ENCODE peak calls at places on chromosomes 12 and 14, in four cellular contexts. One of them, this sample, is unnamed.
A peak's percentile ranks its signal among the peaks of the same experiment; 100 is the strongest.

GRCh38 chr12:95437565-95437964 is 36.4 kb upstream of the METAP2 start:
- DNase-seq in progenitor cell of endocrine pancreas: no peak
- DNase-seq in AG04450: no peak
- DNase-seq in fibroblast of the aortic adventitia: no peak
- DNase-seq in this sample: no peak

GRCh38 chr12:47982770-47983169 is 19.4 kb downstream of the TMEM106C start:
- DNase-seq in AG04450: no peak
- DNase-seq in progenitor cell of endocrine pancreas: no peak
- DNase-seq in fibroblast of the aortic adventitia: no peak
- DNase-seq in this sample: no peak

GRCh38 chr12:128268348-128268725 is 1.4 kb downstream of the TMEM132C start:
- DNase-seq in fibroblast of the aortic adventitia: no peak
- DNase-seq in AG04450: no peak
- DNase-seq in progenitor cell of endocrine pancreas: no peak
- DNase-seq in this sample: no peak

GRCh38 chr12:4960547-4960946 is 50.8 kb downstream of the KCNA1 start:
- DNase-seq in fibroblast of the aortic adventitia: no peak
- DNase-seq in AG04450: no peak
- DNase-seq in progenitor cell of endocrine pancreas: no peak
- DNase-seq in this sample: no peak

GRCh38 chr12:120394483-120395367 is 25.8 kb upstream of the MSI1 start:
- DNase-seq in fibroblast of the aortic adventitia: no peak
- DNase-seq in AG04450: no peak
- DNase-seq in progenitor cell of endocrine pancreas: peak; percentile 18
- DNase-seq in this sample: peak; percentile 82

GRCh38 chr14:92511472-92512247 is 1.9 kb upstream of the RIN3 start:
- DNase-seq in AG04450: peak; percentile 70
- DNase-seq in progenitor cell of endocrine pancreas: no peak
- DNase-seq in fibroblast of the aortic adventitia: peak; percentile 92
- DNase-seq in this sample: no peak

GRCh38 chr14:81938341-81938740 is 404.7 kb upstream of the SEL1L start:
- DNase-seq in AG04450: no peak
- DNase-seq in fibroblast of the aortic adventitia: no peak
- DNase-seq in progenitor cell of endocrine pancreas: no peak
- DNase-seq in this sample: no peak

GRCh38 chr14:74763803-74764531 is 851 bp downstream of the YLPM1 start:
- DNase-seq in fibroblast of the aortic adventitia: peak; percentile 13
- DNase-seq in AG04450: no peak
- DNase-seq in progenitor cell of endocrine pancreas: no peak
- DNase-seq in this sample: no peak

GRCh38 chr12:97921957-97922722 is 459.5 kb downstream of the RMST start:
- DNase-seq in AG04450: no peak
- DNase-seq in progenitor cell of endocrine pancreas: no peak
- DNase-seq in fibroblast of the aortic adventitia: peak; percentile 17
- DNase-seq in this sample: no peak

GRCh38 chr12:89949457-89950195 is 241.0 kb upstream of the ATP2B1 start:
- DNase-seq in AG04450: no peak
- DNase-seq in fibroblast of the aortic adventitia: peak; percentile 77
- DNase-seq in progenitor cell of endocrine pancreas: no peak
- DNase-seq in this sample: no peak

GRCh38 chr12:29155079-29155478 is 6.0 kb downstream of the FAR2 start:
- DNase-seq in progenitor cell of endocrine pancreas: no peak
- DNase-seq in AG04450: no peak
- DNase-seq in fibroblast of the aortic adventitia: no peak
- DNase-seq in this sample: no peak

GRCh38 chr12:7091660-7092228 is 501 bp downstream of the C1R start:
- DNase-seq in fibroblast of the aortic adventitia: peak; percentile 47
- DNase-seq in progenitor cell of endocrine pancreas: no peak
- DNase-seq in AG04450: no peak
- DNase-seq in this sample: peak; percentile 68

GRCh38 chr12:111359231-111359913 is 9.5 kb downstream of the PHETA1 start:
- DNase-seq in AG04450: no peak
- DNase-seq in fibroblast of the aortic adventitia: no peak
- DNase-seq in progenitor cell of endocrine pancreas: no peak
- DNase-seq in this sample: no peak

GRCh38 chr12:13099066-13099909 is 4.2 kb downstream of the GSG1 start:
- DNase-seq in AG04450: no peak
- DNase-seq in fibroblast of the aortic adventitia: no peak
- DNase-seq in progenitor cell of endocrine pancreas: no peak
- DNase-seq in this sample: no peak

GRCh38 chr12:3827301-3828000 is 45.7 kb downstream of the PARP11 start:
- DNase-seq in progenitor cell of endocrine pancreas: no peak
- DNase-seq in AG04450: no peak
- DNase-seq in fibroblast of the aortic adventitia: no peak
- DNase-seq in this sample: no peak

GRCh38 chr14:102867826-102868580 is 54.5 kb upstream of the AMN start:
- DNase-seq in AG04450: no peak
- DNase-seq in progenitor cell of endocrine pancreas: no peak
- DNase-seq in fibroblast of the aortic adventitia: no peak
- DNase-seq in this sample: no peak

GRCh38 chr14:24605435-24606190 is 3.9 kb downstream of the GZMH start:
- DNase-seq in progenitor cell of endocrine pancreas: no peak
- DNase-seq in fibroblast of the aortic adventitia: no peak
- DNase-seq in AG04450: no peak
- DNase-seq in this sample: no peak

GRCh38 chr12:46145881-46146280 is 123.0 kb downstream of the SLC38A1 start:
- DNase-seq in progenitor cell of endocrine pancreas: no peak
- DNase-seq in AG04450: no peak
- DNase-seq in fibroblast of the aortic adventitia: no peak
- DNase-seq in this sample: no peak

GRCh38 chr14:23209651-23210423 is 26.4 kb upstream of the SLC7A8 start:
- DNase-seq in fibroblast of the aortic adventitia: no peak
- DNase-seq in progenitor cell of endocrine pancreas: no peak
- DNase-seq in AG04450: no peak
- DNase-seq in this sample: no peak

GRCh38 chr12:93199831-93200236 is 177.9 kb upstream of the NUDT4 start:
- DNase-seq in fibroblast of the aortic adventitia: peak; percentile 75
- DNase-seq in progenitor cell of endocrine pancreas: no peak
- DNase-seq in AG04450: no peak
- DNase-seq in this sample: no peak

GRCh38 chr14:68779761-68780323 is 13.0 kb downstream of the ZFP36L1 start:
- DNase-seq in progenitor cell of endocrine pancreas: no peak
- DNase-seq in AG04450: no peak
- DNase-seq in fibroblast of the aortic adventitia: peak; percentile 69
- DNase-seq in this sample: no peak

GRCh38 chr12:1937481-1938224 is 19.2 kb upstream of the CACNA2D4 start:
- DNase-seq in progenitor cell of endocrine pancreas: no peak
- DNase-seq in AG04450: no peak
- DNase-seq in fibroblast of the aortic adventitia: no peak
- DNase-seq in this sample: peak; percentile 58

GRCh38 chr12:75699728-75700496 is 188.5 kb upstream of the KRR1 start:
- DNase-seq in progenitor cell of endocrine pancreas: no peak
- DNase-seq in fibroblast of the aortic adventitia: peak; percentile 79
- DNase-seq in AG04450: no peak
- DNase-seq in this sample: no peak

GRCh38 chr12:102916252-102917025 is 605 bp downstream of the PAH start:
- DNase-seq in progenitor cell of endocrine pancreas: no peak
- DNase-seq in AG04450: no peak
- DNase-seq in fibroblast of the aortic adventitia: no peak
- DNase-seq in this sample: no peak

DNA sequence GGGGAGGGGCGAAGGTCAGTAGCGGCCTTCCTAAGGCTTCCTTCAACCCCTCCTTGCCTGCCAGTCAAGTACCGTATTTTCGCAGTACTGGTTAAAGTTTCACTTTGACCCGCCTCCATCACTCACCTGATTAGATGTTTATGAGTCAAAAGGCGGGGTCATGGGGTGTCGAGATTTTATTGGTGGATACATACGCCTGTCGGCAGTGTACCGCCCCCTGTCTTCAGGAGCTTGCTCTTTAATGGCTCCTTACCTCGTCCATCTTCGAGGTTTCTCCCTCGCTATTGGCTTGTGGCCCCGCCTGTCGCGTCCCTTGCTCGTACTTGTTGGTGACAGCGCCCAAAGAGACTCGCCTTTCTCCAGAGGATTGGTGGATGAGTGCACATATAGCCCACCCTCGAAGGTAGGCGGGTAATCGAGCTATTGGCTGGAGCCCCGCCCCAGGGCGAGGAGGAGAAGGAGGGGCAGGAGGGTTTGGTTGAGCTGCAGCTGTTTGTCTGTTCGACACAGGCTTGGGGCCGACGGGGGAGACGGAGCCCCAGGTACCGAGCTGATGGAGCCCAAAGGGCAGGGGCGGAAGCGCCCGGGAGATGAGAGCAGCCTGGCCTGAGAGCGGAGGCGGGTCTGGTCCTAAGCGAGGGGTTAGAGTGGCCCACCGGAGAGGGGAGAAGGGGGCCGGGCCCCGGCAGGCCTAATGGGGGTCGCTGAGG is at the start of gene RAB5B:
- DNase-seq in progenitor cell of endocrine pancreas: peak; percentile 95
- DNase-seq in AG04450: peak; percentile 100
- DNase-seq in fibroblast of the aortic adventitia: peak; percentile 100
- DNase-seq in this sample: peak; percentile 99
- TF ChIP-seq CTCF in progenitor cell of endocrine pancreas: no peak
- TF ChIP-seq CTCF in AG04450: peak; percentile 29
- TF ChIP-seq CTCF in fibroblast of the aortic adventitia: peak; percentile 46
- TF ChIP-seq CTCF in this sample: peak; percentile 38

GRCh38 chr12:70994217-70994788 is 73.8 kb upstream of the PTPRR start:
- DNase-seq in AG04450: no peak
- DNase-seq in progenitor cell of endocrine pancreas: no peak
- DNase-seq in fibroblast of the aortic adventitia: peak; percentile 98
- DNase-seq in this sample: no peak
- TF ChIP-seq CTCF in AG04450: no peak
- TF ChIP-seq CTCF in progenitor cell of endocrine pancreas: no peak
- TF ChIP-seq CTCF in fibroblast of the aortic adventitia: no peak
- TF ChIP-seq CTCF in this sample: no peak

GRCh38 chr14:69891422-69891821 is 12.2 kb downstream of the SMOC1 start:
- DNase-seq in fibroblast of the aortic adventitia: no peak
- DNase-seq in progenitor cell of endocrine pancreas: no peak
- DNase-seq in AG04450: no peak
- DNase-seq in this sample: no peak
- TF ChIP-seq CTCF in fibroblast of the aortic adventitia: no peak
- TF ChIP-seq CTCF in progenitor cell of endocrine pancreas: no peak
- TF ChIP-seq CTCF in AG04450: no peak
- TF ChIP-seq CTCF in this sample: no peak

GRCh38 chr14:59330455-59330854 is 134.7 kb downstream of the GPR135 start:
- DNase-seq in fibroblast of the aortic adventitia: no peak
- DNase-seq in progenitor cell of endocrine pancreas: no peak
- DNase-seq in AG04450: no peak
- DNase-seq in this sample: no peak
- TF ChIP-seq CTCF in fibroblast of the aortic adventitia: no peak
- TF ChIP-seq CTCF in progenitor cell of endocrine pancreas: no peak
- TF ChIP-seq CTCF in AG04450: peak; percentile 24
- TF ChIP-seq CTCF in this sample: no peak

GRCh38 chr14:56687123-56687522 is 107.5 kb downstream of the TMEM260 start:
- DNase-seq in progenitor cell of endocrine pancreas: no peak
- DNase-seq in AG04450: no peak
- DNase-seq in fibroblast of the aortic adventitia: no peak
- DNase-seq in this sample: no peak

GRCh38 chr14:56686416-56686815 is 106.8 kb downstream of the TMEM260 start:
- DNase-seq in fibroblast of the aortic adventitia: no peak
- DNase-seq in AG04450: no peak
- DNase-seq in progenitor cell of endocrine pancreas: no peak
- DNase-seq in this sample: no peak
- TF ChIP-seq CTCF in fibroblast of the aortic adventitia: no peak
- TF ChIP-seq CTCF in AG04450: no peak
- TF ChIP-seq CTCF in progenitor cell of endocrine pancreas: no peak
- TF ChIP-seq CTCF in this sample: no peak